ENCODE peak calls at places on chromosomes 6 and 20, in four cellular contexts. I is prostate gland, O is IMR-90, V is keratinocyte. Y is an unnamed sample. For H3K36me3 and H3K4me1, the result is how much of the 10 kb centered on the place peaks cover.

GRCh38 chr20:37357481-37358365 is 11.8 kb downstream of the SRC start:
- DNase-seq in I (no peak), O (no peak), V (no peak), Y (no peak)

GRCh38 chr6:82144007-82144851 is 103.3 kb downstream of the IBTK start:
- DNase-seq in I (no peak), O (peak), V (peak), Y (peak)

GRCh38 chr6:107571354-107571753 is 81.4 kb downstream of the SOBP start:
- DNase-seq in I (no peak), O (no peak), V (no peak), Y (no peak)

GRCh38 chr20:14951707-14952106 is 614.3 kb upstream of the FLRT3 start:
- DNase-seq in I (no peak), O (no peak), V (peak), Y (no peak)

GRCh38 chr6:134358320-134358719 is 40.4 kb upstream of the SGK1 start:
- DNase-seq in I (no peak), O (peak), V (no peak), Y (no peak)

GRCh38 chr6:75201901-75202672 is 3.8 kb downstream of the COL12A1 start:
- DNase-seq in I (no peak), O (peak), V (no peak), Y (peak)

GRCh38 chr20:59939052-59939878 is 840 bp downstream of the PPP1R3D start:
- DNase-seq in I (no peak), O (no peak), V (no peak), Y (peak)

GRCh38 chr20:44566018-44566417 is 16.4 kb upstream of the PKIG start:
- DNase-seq in I (no peak), O (no peak), V (no peak), Y (no peak)

GRCh38 chr20:21189761-21190523 is 64.1 kb downstream of the KIZ start:
- DNase-seq in I (no peak), O (no peak), V (no peak), Y (no peak)

GRCh38 chr6:157510329-157511188 is 129.6 kb downstream of the ZDHHC14 start:
- DNase-seq in I (no peak), O (no peak), V (no peak), Y (no peak)

GRCh38 chr6:13081189-13081563 is 247.2 kb downstream of the TBC1D7 start:
- DNase-seq in I (no peak), O (no peak), V (no peak), Y (no peak)

GRCh38 chr6:53773044-53773696 is 21.6 kb upstream of the LRRC1 start:
- DNase-seq in I (no peak), O (no peak), V (no peak), Y (no peak)

GRCh38 chr6:40930555-40930954 is 108.5 kb downstream of the UNC5CL start:
- DNase-seq in I (no peak), O (peak), V (no peak), Y (peak)

GRCh38 chr6:14966111-14966901 is 279.6 kb upstream of the JARID2 start:
- DNase-seq in I (no peak), O (peak), V (no peak), Y (no peak)

GRCh38 chr20:1657556-1658334 is at the start of gene SIRPG:
- DNase-seq in I (no peak), O (no peak), V (no peak), Y (no peak)

GRCh38 chr6:158620963-158621693 is 23.4 kb downstream of the DYNLT1 start:
- DNase-seq in I (no peak), O (no peak), V (no peak), Y (no peak)

GRCh38 chr6:150987371-150987828 is 121.9 kb downstream of the MTHFD1L start:
- DNase-seq in I (no peak), O (no peak), V (no peak), Y (no peak)

GRCh38 chr6:38400764-38401163 is 239.0 kb downstream of the BTBD9 start:
- DNase-seq in I (no peak), O (no peak), V (no peak), Y (no peak)

GRCh38 chr20:1401431-1401907 is 8.6 kb upstream of the FKBP1A start:
- DNase-seq in I (no peak), O (no peak), V (no peak), Y (no peak)

GRCh38 chr6:39493174-39493573 is 170.7 kb upstream of the KCNK16 start:
- DNase-seq in I (no peak), O (no peak), V (no peak), Y (no peak)

GRCh38 chr6:28675600-28675999 is 149.9 kb downstream of the GPX5 start:
- DNase-seq in I (no peak), O (no peak), V (no peak), Y (no peak)

GRCh38 chr6:41392249-41392648 is 56.8 kb downstream of the NCR2 start:
- DNase-seq in I (no peak), O (no peak), V (no peak), Y (no peak)

GRCh38 chr6:153123801-153124200 is 7.3 kb downstream of the RGS17 start:
- DNase-seq in I (no peak), O (no peak), V (no peak), Y (no peak)

GRCh38 chr6:139713416-139713815 is 339.0 kb upstream of the CITED2 start:
- DNase-seq in I (no peak), O (no peak), V (no peak), Y (no peak)

GRCh38 chr20:12049125-12049524 is 131.4 kb downstream of the BTBD3 start:
- DNase-seq in I (no peak), O (peak), V (no peak), Y (no peak)

GRCh38 chr6:29845405-29846006 is 17.9 kb downstream of the HLA-G start:
- DNase-seq in I (no peak), O (no peak), V (peak), Y (no peak)

GRCh38 chr6:133623065-133623464 is 265.8 kb upstream of the TCF21 start:
- DNase-seq in I (no peak), O (peak), V (no peak), Y (no peak)

GRCh38 chr6:71531006-71531405 is 242.4 kb downstream of the OGFRL1 start:
- DNase-seq in I (no peak), O (peak), V (no peak), Y (no peak)

GRCh38 chr6:34602318-34603111 is 46.4 kb upstream of the SPDEF start:
- DNase-seq in I (peak), O (peak), V (no peak), Y (no peak)

GRCh38 chr6:91904586-91904985 is 1317.7 kb upstream of the MAP3K7 start:
- DNase-seq in I (no peak), O (no peak), V (no peak), Y (no peak)

GRCh38 chr6:16511048-16511660 is 250.1 kb downstream of the ATXN1 start:
- DNase-seq in I (no peak), O (peak), V (no peak), Y (no peak)

GRCh38 chr6:149062653-149063348 is 254.7 kb upstream of the TAB2 start:
- DNase-seq in I (no peak), O (no peak), V (no peak), Y (no peak)

GRCh38 chr20:44707259-44707580 is 7.9 kb upstream of the CCN5 start:
- DNase-seq in I (no peak), O (no peak), V (no peak), Y (no peak)

GRCh38 chr6:44940367-44940766 is 387.8 kb upstream of the RUNX2 start:
- DNase-seq in I (no peak), O (no peak), V (no peak), Y (no peak)

GRCh38 chr20:17223553-17223952 is 3.3 kb upstream of the PCSK2 start:
- DNase-seq in I (no peak), O (no peak), V (no peak), Y (no peak)

GRCh38 chr6:162964703-162965140 is 236.9 kb downstream of the PACRG start:
- DNase-seq in I (no peak), O (peak), V (peak), Y (no peak)

GRCh38 chr6:7617954-7618764 is 28.2 kb downstream of the SNRNP48 start:
- DNase-seq in I (peak), O (peak), V (peak), Y (no peak)

GRCh38 chr6:134074151-134074712 is 21.8 kb upstream of the SLC2A12 start:
- DNase-seq in I (no peak), O (no peak), V (no peak), Y (no peak)

DNA sequence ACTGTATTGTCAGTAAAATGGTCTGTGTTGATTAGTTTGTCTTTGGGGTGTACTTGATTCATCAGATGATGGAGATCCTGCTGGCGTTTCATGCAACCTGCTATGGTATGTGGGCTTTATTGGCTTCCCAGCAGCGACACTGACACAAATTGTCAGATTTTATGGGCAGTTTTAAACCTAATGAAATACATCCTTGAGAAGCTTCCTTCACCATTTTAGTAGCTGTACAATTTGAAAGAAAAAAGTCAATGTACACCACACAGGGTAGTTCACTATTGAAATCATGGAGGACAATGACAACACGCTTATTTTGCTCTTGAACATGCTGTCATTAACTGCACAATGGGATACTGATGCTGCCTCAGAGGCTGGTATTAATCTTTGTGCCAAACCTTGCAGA is 124.9 kb downstream of the LAMA2 start:
- DNase-seq in I (no peak), O (no peak), V (no peak), Y (no peak)
- H3K4me3 ChIP-seq in I (no peak), O (no peak), V (no peak), Y (no peak)

DNA sequence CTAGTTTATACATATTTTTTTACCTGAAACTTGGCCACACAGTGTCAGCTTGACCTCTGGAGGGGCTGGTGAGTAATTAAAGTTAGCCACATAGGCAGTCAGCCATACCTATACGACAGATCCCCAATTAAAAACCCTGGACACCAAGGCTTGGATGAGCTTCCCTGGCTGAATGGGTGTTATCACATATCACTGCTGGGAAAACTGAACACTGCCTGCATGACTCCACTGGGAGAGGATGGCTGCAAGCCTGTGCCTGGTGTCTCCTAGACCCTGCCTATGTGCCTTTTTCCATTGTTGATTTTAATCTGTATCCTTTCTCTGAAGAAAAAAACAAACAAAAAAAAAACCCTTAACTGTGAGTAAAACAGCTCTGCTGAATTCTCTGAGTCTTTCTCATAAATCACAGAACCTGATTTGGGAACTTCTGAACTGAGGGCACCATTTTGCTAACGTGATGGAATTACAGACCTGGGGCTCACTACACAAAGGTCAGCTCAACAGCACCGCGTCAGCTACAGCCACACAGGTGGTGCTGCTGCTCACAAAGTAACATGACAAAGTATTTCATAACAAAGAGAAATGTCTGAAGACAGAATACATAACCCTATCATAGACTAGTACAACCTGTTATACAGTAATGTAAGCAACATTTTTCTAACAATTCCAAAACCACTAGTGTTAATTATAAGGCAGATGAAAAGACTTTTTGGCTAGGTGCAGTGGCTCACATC is 97.0 kb downstream of the SLC23A2 start:
- DNase-seq in I (no peak), O (no peak), V (no peak), Y (no peak)
- H3K36me3 ChIP-seq in I (under half), O (under half), V (under half), Y (under half)

GRCh38 chr6:32968093-32968769 is at the start of gene BRD2:
- DNase-seq in I (peak), O (peak), V (no peak), Y (peak)
- H3K4me1 ChIP-seq in I (under half), O (under half), V (under half), Y (under half)

DNA sequence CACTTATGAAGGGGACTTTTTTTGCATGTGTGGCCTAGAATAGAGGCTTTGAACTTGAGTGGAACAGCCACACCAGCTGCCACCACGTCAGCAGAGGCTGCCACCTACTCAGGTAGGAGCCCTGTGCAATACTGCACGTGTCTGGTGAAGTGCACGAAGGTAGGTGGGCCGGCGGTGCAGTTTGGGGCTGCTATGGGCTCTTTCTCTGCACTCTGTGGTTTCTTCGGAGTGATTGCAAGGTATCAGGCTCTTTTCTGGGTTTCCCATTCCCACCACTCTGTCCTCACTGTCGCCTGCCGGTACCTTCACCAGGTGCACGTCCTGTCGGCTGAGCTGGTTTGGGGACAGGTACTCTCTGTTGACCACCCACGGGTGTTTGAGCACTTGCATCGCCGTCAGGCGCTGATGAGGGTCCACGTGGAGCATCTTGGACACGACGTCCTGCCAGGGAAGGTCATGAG is 30.8 kb upstream of the MPC1 start:
- DNase-seq in I (no peak), O (no peak), V (no peak), Y (no peak)
- H3K4me3 ChIP-seq in I (no peak), O (no peak), V (no peak), Y (no peak)

GRCh38 chr20:35726759-35727711 is 15.0 kb downstream of the RBM39 start:
- DNase-seq in I (no peak), O (no peak), V (no peak), Y (no peak)
- H3K36me3 ChIP-seq in I (under half), O (half or more), V (half or more), Y (under half)

DNA sequence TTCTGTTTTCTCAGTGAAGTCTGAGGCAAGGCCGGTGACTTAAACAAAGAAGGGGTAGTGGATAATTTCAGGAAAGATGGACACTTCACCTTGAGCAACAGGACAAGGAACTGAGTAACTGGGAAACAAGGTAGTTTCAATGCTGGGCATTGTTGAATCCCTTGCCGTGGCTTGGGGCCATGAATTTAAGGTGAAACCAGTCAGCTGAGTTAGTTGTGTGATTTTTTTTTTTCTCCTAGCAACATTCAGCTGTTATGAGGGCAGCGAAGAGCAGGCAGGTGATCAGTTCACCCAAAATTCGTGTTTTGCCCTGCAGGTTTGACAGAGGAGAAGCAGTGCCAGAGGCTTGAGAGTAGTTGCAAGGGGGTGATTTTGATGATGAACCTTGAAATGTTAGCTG is 6.8 kb downstream of the BICRAL start:
- DNase-seq in I (no peak), O (no peak), V (no peak), Y (no peak)
- H3K4me1 ChIP-seq in I (under half), O (under half), V (under half), Y (under half)

GRCh38 chr6:31179896-31180295 is 9.4 kb upstream of the POU5F1 start:
- DNase-seq in I (no peak), O (no peak), V (no peak), Y (no peak)
- H3K4me3 ChIP-seq in I (peak), O (no peak), V (no peak), Y (no peak)

GRCh38 chr20:62011938-62012534 is 53.6 kb downstream of the TAF4 start:
- DNase-seq in I (no peak), O (no peak), V (no peak), Y (no peak)
- H3K36me3 ChIP-seq in I (under half), O (under half), V (under half), Y (under half)

GRCh38 chr6:110357696-110358535 is at the start of gene METTL24:
- DNase-seq in I (no peak), O (no peak), V (no peak), Y (peak)

GRCh38 chr6:110357298-110357695 is 852 bp downstream of the METTL24 start:
- DNase-seq in I (no peak), O (no peak), V (no peak), Y (no peak)

GRCh38 chr6:110356778-110357177 is 1.4 kb downstream of the METTL24 start:
- DNase-seq in I (no peak), O (no peak), V (no peak), Y (no peak)

GRCh38 chr6:110355031-110355430 is 3.1 kb downstream of the METTL24 start:
- DNase-seq in I (no peak), O (no peak), V (no peak), Y (no peak)

GRCh38 chr6:110355727-110356126 is 2.4 kb downstream of the METTL24 start:
- DNase-seq in I (no peak), O (no peak), V (no peak), Y (no peak)
- H3K4me1 ChIP-seq in I (under half), O (under half), V (under half), Y (under half)

Y was measured in aorta.